ENCODE peak calls at places on chromosomes 13 and 19, in nine cellular contexts. F is heart left ventricle, V is tibial nerve, S is astrocyte, R is fibroblast of lung, U is body of pancreas, P is heart right ventricle, C is ascending aorta, Z is transverse colon. T is an unnamed sample. For H3K4me1, the result is how much of the 10 kb centered on the place peaks cover.

GRCh38 chr13:101258071-101258470 is 158.2 kb downstream of the NALCN start:
- DNase-seq in F (no peak), V (no peak), S (peak), R (peak), U (no peak), P (no peak), C (no peak), Z (no peak), T (no peak)

GRCh38 chr19:17777840-17778620 is 16.9 kb upstream of the B3GNT3 start:
- DNase-seq in F (peak), V (no peak), S (no peak), R (no peak), U (no peak), P (no peak), C (no peak), Z (peak), T (peak)

GRCh38 chr19:2302319-2303208 is 5.4 kb downstream of the LINGO3 start:
- DNase-seq in F (peak), V (no peak), S (peak), R (peak), U (peak), P (peak), C (no peak), Z (peak), T (peak)

GRCh38 chr13:48214519-48215121 is 18.4 kb upstream of the ITM2B start:
- DNase-seq in F (no peak), V (no peak), S (no peak), R (no peak), U (no peak), P (no peak), C (no peak), Z (no peak), T (no peak)

GRCh38 chr13:51803018-51803417 is 945 bp downstream of the DHRS12 start:
- DNase-seq in F (no peak), V (no peak), S (no peak), R (no peak), U (peak), P (no peak), C (no peak), Z (no peak), T (no peak)

GRCh38 chr19:42420055-42420544 is 7.1 kb downstream of the LIPE start:
- DNase-seq in F (no peak), V (no peak), S (peak), R (peak), U (peak), P (no peak), C (no peak), Z (peak), T (peak)

GRCh38 chr19:34430738-34431625 is 2.8 kb downstream of the UBA2 start:
- DNase-seq in F (no peak), V (no peak), S (peak), R (peak), U (no peak), P (no peak), C (no peak), Z (no peak), T (peak)

GRCh38 chr13:21675095-21676007 is 4.5 kb downstream of the FGF9 start:
- DNase-seq in F (peak), V (no peak), S (no peak), R (no peak), U (peak), P (peak), C (no peak), Z (peak), T (peak)

GRCh38 chr19:7337380-7338194 is 11.2 kb upstream of the ARHGEF18 start:
- DNase-seq in F (peak), V (no peak), S (no peak), R (no peak), U (no peak), P (no peak), C (no peak), Z (peak), T (no peak)

GRCh38 chr13:31207630-31208549 is 8.1 kb downstream of the B3GLCT start:
- DNase-seq in F (peak), V (no peak), S (peak), R (peak), U (no peak), P (peak), C (no peak), Z (no peak), T (no peak)

GRCh38 chr13:58823701-58824100 is 1192.2 kb downstream of the PCDH17 start:
- DNase-seq in F (no peak), V (no peak), S (no peak), R (no peak), U (no peak), P (no peak), C (no peak), Z (no peak), T (no peak)

GRCh38 chr13:58827904-58828303 is 1196.4 kb downstream of the PCDH17 start:
- DNase-seq in F (no peak), V (no peak), S (no peak), R (no peak), U (no peak), P (no peak), C (no peak), Z (no peak), T (no peak)
- H3K4me1 ChIP-seq in F (under half), V (under half), S (under half), R (under half), U (under half), P (under half), C (under half), Z (under half), T (under half)

DNA sequence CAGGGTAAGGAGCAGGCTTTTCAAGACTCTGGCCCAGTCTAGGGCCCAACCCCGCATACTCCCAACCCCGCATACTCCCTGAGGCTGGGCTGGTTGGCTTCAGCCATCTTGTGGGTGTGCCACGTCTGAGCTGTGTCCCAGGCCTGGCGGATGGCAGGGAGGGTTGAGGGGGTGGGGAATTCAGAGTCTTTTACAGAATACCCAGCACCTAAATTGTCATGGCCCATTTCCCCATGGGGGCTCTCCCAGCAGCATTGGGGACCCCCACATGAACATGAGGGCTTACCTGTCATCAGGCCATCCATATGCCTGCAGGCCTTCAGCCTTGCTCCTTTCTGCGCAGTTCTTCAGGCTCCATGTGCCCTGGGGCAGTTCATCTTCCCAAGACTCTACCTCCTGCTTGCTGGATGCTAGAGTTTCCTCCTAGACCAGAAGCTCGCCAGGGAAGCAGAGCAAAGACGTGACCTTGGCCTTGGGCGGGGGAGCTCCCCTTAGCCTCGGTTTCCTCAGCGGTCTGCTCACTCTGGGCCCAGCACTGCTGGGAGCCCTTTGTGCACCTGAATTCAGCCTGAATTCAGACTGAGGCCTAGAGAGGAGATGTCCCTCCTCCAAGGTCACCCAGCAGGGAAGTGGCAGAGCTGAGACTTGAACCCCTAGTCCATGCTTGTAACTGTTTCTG is 9.2 kb downstream of the PPP5C start:
- DNase-seq in F (no peak), V (no peak), S (no peak), R (no peak), U (no peak), P (no peak), C (no peak), Z (no peak), T (no peak)
- H3K27ac ChIP-seq in F (no peak), V (no peak), S (no peak), R (no peak), U (peak), P (no peak), C (no peak), Z (no peak), T (no peak)

DNA sequence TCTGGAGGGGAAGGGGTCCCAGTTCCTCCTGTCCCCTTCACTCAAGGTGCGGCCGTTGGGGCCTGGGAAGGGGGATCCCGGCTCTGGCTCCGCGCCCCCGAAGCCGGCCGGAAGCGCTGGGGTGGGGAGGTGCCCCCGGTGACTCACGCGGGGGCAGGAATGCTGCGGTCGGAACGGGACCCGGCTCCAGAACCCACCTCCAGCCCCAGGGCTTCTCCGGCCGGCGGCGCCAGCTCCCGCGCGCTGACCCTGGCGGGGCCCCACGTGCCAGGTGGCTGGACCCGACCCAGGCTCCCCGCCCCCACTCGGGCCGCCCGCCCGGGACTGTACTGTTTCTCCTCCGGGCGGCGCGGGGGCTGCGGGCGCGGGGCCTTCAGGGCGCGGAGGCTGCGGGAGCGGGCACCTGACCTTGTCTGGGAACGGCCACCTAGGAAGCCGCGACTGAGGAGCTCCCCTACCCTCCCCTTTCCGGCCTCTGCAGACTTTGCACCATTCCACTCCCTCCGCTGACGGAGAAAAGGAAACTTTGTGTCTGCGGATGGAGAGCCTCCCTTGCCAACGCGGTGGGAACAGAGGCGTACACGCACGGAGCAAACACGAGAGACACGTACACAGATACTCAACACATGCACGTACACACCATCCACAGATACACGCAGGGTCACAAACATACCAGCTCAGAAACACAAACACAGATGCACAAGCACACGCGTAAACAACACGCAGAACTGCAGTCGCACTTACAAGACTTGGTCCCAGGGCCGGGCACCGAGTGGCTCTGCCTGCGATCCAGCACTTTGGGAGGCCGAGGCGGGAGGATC is 7.2 kb downstream of the AXL start:
- DNase-seq in F (peak), V (peak), S (peak), R (peak), U (peak), P (peak), C (peak), Z (peak), T (peak)
- TF ChIP-seq CTCF in F (no peak), V (peak), S (no peak), R (peak), U (no peak), P (no peak), C (no peak), Z (peak), T (no peak)

GRCh38 chr19:45514376-45515051 is 7.2 kb downstream of the VASP start:
- DNase-seq in F (no peak), V (no peak), S (no peak), R (no peak), U (peak), P (no peak), C (no peak), Z (peak), T (no peak)

GRCh38 chr19:45517641-45518468 is 10.6 kb downstream of the VASP start:
- DNase-seq in F (no peak), V (no peak), S (no peak), R (no peak), U (no peak), P (no peak), C (no peak), Z (no peak), T (no peak)

GRCh38 chr19:45515081-45515624 is 7.9 kb downstream of the VASP start:
- DNase-seq in F (peak), V (no peak), S (no peak), R (no peak), U (no peak), P (peak), C (no peak), Z (peak), T (no peak)

GRCh38 chr19:45517238-45517637 is 10.0 kb downstream of the VASP start:
- DNase-seq in F (no peak), V (no peak), S (no peak), R (no peak), U (no peak), P (no peak), C (no peak), Z (no peak), T (no peak)

GRCh38 chr19:45515807-45516401 is 8.6 kb downstream of the VASP start:
- DNase-seq in F (no peak), V (no peak), S (no peak), R (no peak), U (no peak), P (no peak), C (no peak), Z (peak), T (no peak)
- H3K4me1 ChIP-seq in F (under half), V (under half), S (under half), R (under half), U (under half), P (half or more), C (under half), Z (half or more), T (under half)

T was measured in CD8-positive, alpha-beta T cell.